ENCODE peak calls at places on chromosomes 6 and 20, in six cellular contexts. E, K, U, Y, J and M are unnamed samples.

GRCh38 chr6:148885154-148885870 is 138.5 kb downstream of the UST start:
- DNase-seq in E (no peak), K (no peak), U (no peak), Y (no peak), J (no peak), M (no peak)

GRCh38 chr20:24868396-24868927 is 80.6 kb upstream of the CST7 start:
- DNase-seq in E (peak), K (no peak), U (no peak), Y (no peak), J (no peak), M (no peak)

GRCh38 chr6:43865947-43866346 is 95.9 kb downstream of the VEGFA start:
- DNase-seq in E (no peak), K (no peak), U (no peak), Y (no peak), J (no peak), M (no peak)

GRCh38 chr20:645318-646106 is 7.5 kb downstream of the SRXN1 start:
- DNase-seq in E (peak), K (peak), U (peak), Y (peak), J (peak), M (peak)

GRCh38 chr6:49551126-49551865 is 828 bp downstream of the C6orf141 start:
- DNase-seq in E (peak), K (peak), U (peak), Y (no peak), J (no peak), M (no peak)

GRCh38 chr6:36678488-36679042 is at the start of gene CDKN1A:
- DNase-seq in E (peak), K (peak), U (peak), Y (peak), J (peak), M (peak)

GRCh38 chr6:14865609-14866100 is 380.2 kb upstream of the JARID2 start:
- DNase-seq in E (no peak), K (no peak), U (no peak), Y (no peak), J (no peak), M (no peak)

GRCh38 chr6:134446228-134446848 is 128.4 kb upstream of the SGK1 start:
- DNase-seq in E (no peak), K (no peak), U (peak), Y (no peak), J (no peak), M (no peak)

GRCh38 chr6:132764370-132764769 is 6.7 kb upstream of the VNN2 start:
- DNase-seq in E (peak), K (no peak), U (no peak), Y (no peak), J (no peak), M (no peak)

GRCh38 chr20:38725959-38726848 is 1.9 kb downstream of the SLC32A1 start:
- DNase-seq in E (no peak), K (no peak), U (no peak), Y (peak), J (no peak), M (no peak)

GRCh38 chr6:150634641-150635292 is 35.1 kb downstream of the PLEKHG1 start:
- DNase-seq in E (no peak), K (no peak), U (no peak), Y (no peak), J (no peak), M (no peak)

GRCh38 chr6:44789790-44790189 is 402.3 kb downstream of the CDC5L start:
- DNase-seq in E (no peak), K (no peak), U (no peak), Y (no peak), J (no peak), M (no peak)

GRCh38 chr20:49207071-49207470 is 12.1 kb upstream of the DDX27 start:
- DNase-seq in E (no peak), K (no peak), U (peak), Y (no peak), J (no peak), M (no peak)

GRCh38 chr20:17654649-17655285 is 27.3 kb downstream of the RRBP1 start:
- DNase-seq in E (no peak), K (no peak), U (peak), Y (no peak), J (no peak), M (no peak)

GRCh38 chr6:147003186-147003585 is 201.0 kb upstream of the STXBP5 start:
- DNase-seq in E (no peak), K (no peak), U (no peak), Y (no peak), J (no peak), M (no peak)

GRCh38 chr6:134080171-134080795 is 27.9 kb upstream of the SLC2A12 start:
- DNase-seq in E (no peak), K (peak), U (no peak), Y (no peak), J (no peak), M (no peak)

GRCh38 chr20:57693002-57693582 is 16.7 kb downstream of the PMEPA1 start:
- DNase-seq in E (no peak), K (no peak), U (no peak), Y (no peak), J (no peak), M (no peak)

GRCh38 chr6:22737331-22737730 is 168.0 kb downstream of the HDGFL1 start:
- DNase-seq in E (no peak), K (peak), U (peak), Y (no peak), J (no peak), M (no peak)

GRCh38 chr20:59822291-59823029 is 111.0 kb downstream of the SYCP2 start:
- DNase-seq in E (no peak), K (no peak), U (no peak), Y (no peak), J (no peak), M (no peak)

GRCh38 chr20:56595746-56596478 is 33.2 kb upstream of the TFAP2C start:
- DNase-seq in E (no peak), K (no peak), U (no peak), Y (no peak), J (no peak), M (no peak)

GRCh38 chr20:47792021-47792618 is 6.8 kb upstream of the SULF2 start:
- DNase-seq in E (peak), K (no peak), U (no peak), Y (no peak), J (no peak), M (no peak)

GRCh38 chr6:10531513-10531912 is 10.4 kb downstream of the GCNT2 start:
- DNase-seq in E (no peak), K (peak), U (no peak), Y (no peak), J (no peak), M (no peak)

GRCh38 chr6:85703359-85703758 is 60.7 kb upstream of the SYNCRIP start:
- DNase-seq in E (no peak), K (no peak), U (no peak), Y (no peak), J (no peak), M (no peak)